ENCODE peak calls at places on chromosomes 12 and 14, in eight cellular contexts. S is thoracic aorta, O is fibroblast of mammary gland, F is HepG2, I is fibroblast of lung, N is transverse colon, J is heart left ventricle, V is pancreas. H is an unnamed sample.

GRCh38 chr14:89428556-89429196 is 11.6 kb upstream of the FOXN3 start:
- DNase-seq in S (no peak), O (no peak), F (no peak), I (peak), N (no peak), J (no peak), V (no peak), H (peak)

GRCh38 chr12:110699591-110700445 is 10.9 kb upstream of the HVCN1 start:
- DNase-seq in S (no peak), O (no peak), F (peak), I (no peak), N (no peak), J (no peak), V (no peak), H (no peak)

GRCh38 chr14:40122978-40123648 is 690.9 kb upstream of the FBXO33 start:
- DNase-seq in S (no peak), O (peak), F (no peak), I (peak), N (no peak), J (no peak), V (no peak), H (no peak)

GRCh38 chr12:76537923-76538322 is 21.6 kb downstream of the OSBPL8 start:
- DNase-seq in S (no peak), O (no peak), F (peak), I (no peak), N (no peak), J (no peak), V (no peak), H (no peak)

GRCh38 chr12:59194794-59195193 is 274.5 kb upstream of the LRIG3 start:
- DNase-seq in S (no peak), O (no peak), F (no peak), I (no peak), N (no peak), J (no peak), V (no peak), H (no peak)

GRCh38 chr12:58387199-58387598 is 445.8 kb downstream of the ATP23 start:
- DNase-seq in S (no peak), O (peak), F (no peak), I (peak), N (no peak), J (no peak), V (no peak), H (peak)

GRCh38 chr14:92945959-92946846 is 23.3 kb downstream of the CHGA start:
- DNase-seq in S (no peak), O (peak), F (no peak), I (peak), N (peak), J (peak), V (no peak), H (peak)

GRCh38 chr12:114869091-114869834 is 185.3 kb upstream of the TBX3 start:
- DNase-seq in S (no peak), O (peak), F (no peak), I (peak), N (no peak), J (no peak), V (no peak), H (no peak)

GRCh38 chr12:57940052-57940914 is 1.1 kb upstream of the ATP23 start:
- DNase-seq in S (no peak), O (no peak), F (no peak), I (no peak), N (no peak), J (no peak), V (no peak), H (no peak)

GRCh38 chr12:52271157-52271556 is 3.3 kb upstream of the KRT86 start:
- DNase-seq in S (no peak), O (peak), F (no peak), I (no peak), N (no peak), J (no peak), V (no peak), H (peak)

GRCh38 chr12:117408161-117408791 is 46.9 kb upstream of the NOS1 start:
- DNase-seq in S (no peak), O (peak), F (no peak), I (peak), N (peak), J (no peak), V (peak), H (peak)

GRCh38 chr14:52033131-52033642 is 35.7 kb downstream of the NID2 start:
- DNase-seq in S (no peak), O (peak), F (no peak), I (peak), N (no peak), J (no peak), V (no peak), H (peak)

GRCh38 chr14:78448483-78449094 is 278.4 kb downstream of the NRXN3 start:
- DNase-seq in S (no peak), O (peak), F (peak), I (peak), N (peak), J (no peak), V (peak), H (peak)

GRCh38 chr14:99564256-99564902 is 39.6 kb downstream of the CCDC85C start:
- DNase-seq in S (no peak), O (peak), F (peak), I (peak), N (no peak), J (no peak), V (no peak), H (peak)

GRCh38 chr12:111692575-111693210 is 6.8 kb downstream of the ACAD10 start:
- DNase-seq in S (no peak), O (peak), F (no peak), I (no peak), N (no peak), J (no peak), V (no peak), H (peak)

GRCh38 chr12:130916251-130916911 is 37.3 kb upstream of the ADGRD1 start:
- DNase-seq in S (no peak), O (peak), F (peak), I (peak), N (peak), J (peak), V (peak), H (peak)

GRCh38 chr12:62691309-62691708 is 224.7 kb downstream of the MON2 start:
- DNase-seq in S (no peak), O (no peak), F (no peak), I (no peak), N (no peak), J (no peak), V (no peak), H (no peak)

GRCh38 chr12:16361142-16361783 is 13.8 kb downstream of the MGST1 start:
- DNase-seq in S (no peak), O (no peak), F (no peak), I (no peak), N (peak), J (no peak), V (no peak), H (no peak)

GRCh38 chr14:33668066-33668465 is 282.8 kb downstream of the EGLN3 start:
- DNase-seq in S (no peak), O (peak), F (no peak), I (peak), N (no peak), J (no peak), V (no peak), H (no peak)

GRCh38 chr12:103841690-103842584 is 903 bp upstream of the NT5DC3 start:
- DNase-seq in S (peak), O (peak), F (peak), I (peak), N (no peak), J (peak), V (peak), H (peak)

GRCh38 chr12:46217686-46218508 is 50.9 kb downstream of the SLC38A1 start:
- DNase-seq in S (no peak), O (no peak), F (no peak), I (no peak), N (peak), J (no peak), V (no peak), H (no peak)

GRCh38 chr12:46675736-46676135 is 150.1 kb downstream of the SLC38A4 start:
- DNase-seq in S (no peak), O (peak), F (peak), I (peak), N (no peak), J (no peak), V (peak), H (peak)

GRCh38 chr12:53185582-53186153 is 4.9 kb upstream of the CSAD start:
- DNase-seq in S (no peak), O (no peak), F (no peak), I (no peak), N (no peak), J (no peak), V (no peak), H (no peak)

GRCh38 chr12:65022441-65022840 is 98.7 kb downstream of the WIF1 start:
- DNase-seq in S (no peak), O (no peak), F (peak), I (no peak), N (peak), J (no peak), V (no peak), H (no peak)

GRCh38 chr12:72271401-72271740 is 799 bp upstream of the TRHDE start:
- DNase-seq in S (no peak), O (no peak), F (no peak), I (peak), N (no peak), J (peak), V (no peak), H (peak)

GRCh38 chr14:94906577-94906976 is 136.7 kb upstream of the GSC start:
- DNase-seq in S (no peak), O (no peak), F (no peak), I (no peak), N (no peak), J (no peak), V (no peak), H (no peak)

GRCh38 chr14:90114554-90114953 is 52.8 kb downstream of the KCNK13 start:
- DNase-seq in S (no peak), O (no peak), F (peak), I (no peak), N (no peak), J (no peak), V (no peak), H (no peak)

GRCh38 chr12:129202109-129202814 is 349.0 kb downstream of the GLT1D1 start:
- DNase-seq in S (no peak), O (no peak), F (no peak), I (peak), N (no peak), J (no peak), V (no peak), H (no peak)

GRCh38 chr14:88503754-88504406 is 50.9 kb downstream of the PTPN21 start:
- DNase-seq in S (no peak), O (no peak), F (no peak), I (no peak), N (no peak), J (no peak), V (no peak), H (no peak)

GRCh38 chr14:69092840-69093422 is 60.0 kb downstream of the DCAF5 start:
- DNase-seq in S (no peak), O (no peak), F (no peak), I (no peak), N (no peak), J (no peak), V (no peak), H (peak)

GRCh38 chr14:99829450-99829849 is 36.2 kb downstream of the EML1 start:
- DNase-seq in S (no peak), O (no peak), F (no peak), I (no peak), N (no peak), J (no peak), V (no peak), H (no peak)

GRCh38 chr12:114702462-114702861 is 18.5 kb upstream of the TBX3 start:
- DNase-seq in S (no peak), O (no peak), F (no peak), I (no peak), N (no peak), J (no peak), V (no peak), H (no peak)

GRCh38 chr12:85155791-85156190 is 119.6 kb downstream of the LRRIQ1 start:
- DNase-seq in S (no peak), O (peak), F (peak), I (peak), N (no peak), J (no peak), V (no peak), H (peak)
- TF ChIP-seq CTCF in S (no peak), O (peak), F (no peak), I (no peak), N (no peak), J (no peak), V (no peak), H (no peak)

GRCh38 chr12:11726659-11727058 is 77.2 kb downstream of the ETV6 start:
- DNase-seq in S (no peak), O (no peak), F (no peak), I (no peak), N (no peak), J (no peak), V (no peak), H (no peak)

GRCh38 chr12:11723993-11724392 is 74.5 kb downstream of the ETV6 start:
- DNase-seq in S (no peak), O (no peak), F (no peak), I (peak), N (no peak), J (no peak), V (no peak), H (no peak)

GRCh38 chr12:11722578-11723138 is 73.2 kb downstream of the ETV6 start:
- DNase-seq in S (no peak), O (no peak), F (no peak), I (no peak), N (no peak), J (no peak), V (no peak), H (no peak)

GRCh38 chr12:11725616-11726015 is 76.1 kb downstream of the ETV6 start:
- DNase-seq in S (no peak), O (no peak), F (no peak), I (peak), N (no peak), J (no peak), V (no peak), H (peak)

DNA sequence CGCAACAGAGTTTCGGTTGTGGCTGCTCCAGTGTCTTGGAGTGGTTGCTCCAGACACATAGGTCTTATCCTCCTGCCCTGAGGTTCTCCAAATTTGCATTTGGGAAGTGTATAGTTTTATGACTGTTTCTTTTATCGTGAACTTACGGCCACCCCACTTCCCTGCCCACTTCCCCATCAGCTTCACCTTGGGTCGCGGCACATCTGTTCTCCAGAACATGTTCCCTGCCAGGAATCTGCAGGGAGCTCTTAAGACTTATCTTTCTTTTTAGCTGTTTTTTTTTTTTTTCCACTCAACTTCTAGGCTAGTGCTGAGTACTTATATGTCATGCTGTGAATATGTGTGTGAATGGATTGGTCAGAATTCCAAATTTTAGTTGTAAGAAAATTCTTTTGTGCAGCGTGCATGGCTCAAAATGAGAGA is 75.4 kb downstream of the ETV6 start:
- DNase-seq in S (no peak), O (peak), F (no peak), I (peak), N (no peak), J (no peak), V (no peak), H (peak)
- H3K4me3 ChIP-seq in S (peak), O (no peak), F (no peak), I (no peak), N (no peak), J (no peak), V (no peak), H (no peak)

GRCh38 chr12:107929436-107929835 is 154.9 kb downstream of the ASCL4 start:
- DNase-seq in S (no peak), O (peak), F (peak), I (peak), N (no peak), J (no peak), V (no peak), H (peak)
- TF ChIP-seq CTCF in S (no peak), O (peak), F (peak), I (peak), N (peak), J (no peak), V (no peak), H (no peak)

GRCh38 chr14:103259801-103260628 is 74.0 kb upstream of the EIF5 start:
- DNase-seq in S (no peak), O (no peak), F (no peak), I (peak), N (peak), J (no peak), V (peak), H (no peak)
- H3K4me3 ChIP-seq in S (peak), O (peak), F (peak), I (peak), N (peak), J (peak), V (peak), H (peak)

GRCh38 chr12:127360580-127360979 is 906.4 kb upstream of the TMEM132C start:
- DNase-seq in S (no peak), O (no peak), F (no peak), I (no peak), N (no peak), J (no peak), V (no peak), H (no peak)

GRCh38 chr12:127362121-127362520 is 904.8 kb upstream of the TMEM132C start:
- DNase-seq in S (no peak), O (no peak), F (no peak), I (no peak), N (no peak), J (no peak), V (no peak), H (no peak)

DNA sequence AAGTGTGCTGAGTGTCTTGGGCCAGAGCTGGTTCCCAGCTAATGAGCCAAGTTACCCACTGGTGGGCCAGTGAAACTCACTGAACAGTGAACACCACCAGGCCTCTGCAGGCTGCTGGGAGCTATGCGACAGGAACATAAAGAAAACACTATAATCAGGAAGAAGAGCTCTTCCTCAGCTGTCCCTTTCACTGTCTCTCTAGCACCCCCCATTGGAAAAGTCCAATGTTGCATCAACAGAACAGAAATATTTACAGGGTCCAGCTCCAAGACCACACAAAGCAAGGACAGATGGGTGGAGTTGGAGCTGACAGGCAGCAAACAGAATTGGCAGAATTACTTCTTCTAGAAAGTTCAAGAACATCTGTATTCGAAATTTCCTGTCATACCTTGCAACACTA is 903.6 kb upstream of the TMEM132C start:
- DNase-seq in S (no peak), O (peak), F (no peak), I (no peak), N (no peak), J (no peak), V (no peak), H (peak)
- TF ChIP-seq CTCF in S (no peak), O (peak), F (no peak), I (peak), N (no peak), J (no peak), V (no peak), H (peak)

DNA sequence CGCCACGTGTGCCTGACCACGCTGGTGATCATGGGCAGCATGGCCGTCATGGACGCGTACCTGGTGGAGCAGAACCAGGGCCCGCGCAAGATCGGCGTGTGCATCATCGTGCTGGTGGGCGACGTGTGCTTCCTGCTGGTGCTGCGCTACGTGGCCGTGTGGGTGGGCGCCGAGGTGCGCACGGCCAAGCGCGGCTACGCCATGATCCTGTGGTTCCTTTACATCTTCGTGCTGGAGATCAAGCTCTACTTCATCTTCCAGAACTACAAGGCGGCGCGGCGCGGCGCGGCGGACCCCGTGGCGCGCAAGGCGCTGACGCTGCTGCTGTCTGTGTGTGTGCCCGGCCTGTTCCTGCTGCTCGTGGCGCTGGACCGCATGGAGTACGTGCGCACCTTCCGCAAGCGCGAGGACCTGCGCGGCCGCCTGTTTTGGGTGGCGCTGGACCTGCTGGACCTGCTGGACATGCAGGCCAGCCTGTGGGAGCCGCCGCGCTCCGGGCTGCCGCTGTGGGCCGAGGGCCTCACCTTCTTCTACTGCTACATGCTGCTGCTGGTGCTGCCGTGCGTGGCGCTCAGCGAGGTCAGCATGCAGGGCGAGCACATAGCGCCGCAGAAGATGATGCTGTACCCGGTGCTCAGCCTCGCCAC is 2.6 kb downstream of the TMEM121 start:
- DNase-seq in S (no peak), O (no peak), F (no peak), I (no peak), N (no peak), J (no peak), V (no peak), H (peak)
- H3K4me3 ChIP-seq in S (peak), O (no peak), F (no peak), I (no peak), N (peak), J (peak), V (no peak), H (no peak)

GRCh38 chr12:92810370-92810769 is 107.6 kb downstream of the PLEKHG7 start:
- DNase-seq in S (no peak), O (no peak), F (no peak), I (no peak), N (no peak), J (no peak), V (no peak), H (no peak)

GRCh38 chr12:92814584-92814983 is 111.8 kb downstream of the PLEKHG7 start:
- DNase-seq in S (no peak), O (no peak), F (no peak), I (no peak), N (no peak), J (no peak), V (no peak), H (no peak)
- TF ChIP-seq CTCF in S (no peak), O (no peak), F (no peak), I (no peak), N (no peak), J (no peak), V (no peak), H (no peak)

DNA sequence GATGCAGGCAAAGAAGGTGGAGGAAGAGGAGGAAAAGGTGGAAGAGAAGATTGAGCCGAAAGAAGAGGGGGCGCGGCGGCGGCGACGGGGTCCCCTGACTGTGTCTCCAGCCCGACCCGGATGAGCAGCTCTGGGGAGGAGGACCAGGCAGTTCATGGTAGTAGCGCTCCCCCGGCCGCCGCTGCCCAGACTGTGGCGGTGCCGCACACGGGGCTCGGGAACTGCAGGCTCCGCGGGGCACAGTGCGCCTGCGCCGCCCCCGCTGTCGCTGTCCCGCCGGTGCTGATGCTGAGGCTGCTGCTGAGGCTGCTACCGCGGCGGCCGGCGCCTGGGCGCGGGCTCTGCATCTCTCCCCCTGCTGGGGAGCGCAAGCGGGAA is at the start of gene KCNH5:
- DNase-seq in S (no peak), O (peak), F (no peak), I (peak), N (no peak), J (peak), V (peak), H (peak)
- H3K4me3 ChIP-seq in S (peak), O (peak), F (peak), I (peak), N (peak), J (peak), V (no peak), H (peak)

GRCh38 chr14:75640876-75641275 is 19.8 kb downstream of the ERG28 start:
- DNase-seq in S (no peak), O (no peak), F (no peak), I (no peak), N (no peak), J (no peak), V (no peak), H (no peak)
- TF ChIP-seq CTCF in S (no peak), O (no peak), F (no peak), I (no peak), N (no peak), J (no peak), V (no peak), H (no peak)